ENCODE peak calls at places on chromosome 9, in five cellular contexts. E is prostate gland, S is fibroblast of the aortic adventitia, O is fibroblast of lung, J is thyroid gland. F is an unnamed sample.

GRCh38 chr9:132166599-132166998 is 4.7 kb downstream of the NTNG2 start:
- DNase-seq in E (no peak), S (no peak), O (no peak), J (no peak), F (no peak)

GRCh38 chr9:110579763-110580255 is 268 bp upstream of the SVEP1 start:
- DNase-seq in E (no peak), S (peak), O (peak), J (no peak), F (peak)

GRCh38 chr9:109194157-109194556 is 27.1 kb upstream of the FRRS1L start:
- DNase-seq in E (no peak), S (no peak), O (peak), J (no peak), F (peak)

GRCh38 chr9:81411961-81412360 is 277.4 kb downstream of the TLE1 start:
- DNase-seq in E (no peak), S (no peak), O (peak), J (no peak), F (no peak)

GRCh38 chr9:95009459-95009858 is 283.0 kb downstream of the AOPEP start:
- DNase-seq in E (no peak), S (peak), O (peak), J (no peak), F (no peak)

GRCh38 chr9:86494644-86495081 is 140.5 kb upstream of the TUT7 start:
- DNase-seq in E (no peak), S (peak), O (peak), J (no peak), F (peak)

GRCh38 chr9:35114921-35115341 is 731 bp downstream of the ATOSB start:
- DNase-seq in E (no peak), S (peak), O (no peak), J (peak), F (peak)

GRCh38 chr9:123399803-123400378 is 43.9 kb downstream of the CRB2 start:
- DNase-seq in E (no peak), S (no peak), O (no peak), J (peak), F (no peak)

GRCh38 chr9:113770396-113770795 is 105.7 kb upstream of the ZNF618 start:
- DNase-seq in E (no peak), S (peak), O (peak), J (no peak), F (no peak)

GRCh38 chr9:2126331-2126789 is 111.2 kb downstream of the SMARCA2 start:
- DNase-seq in E (no peak), S (peak), O (peak), J (no peak), F (peak)

GRCh38 chr9:101369286-101369685 is 15.5 kb downstream of the BAAT start:
- DNase-seq in E (no peak), S (peak), O (peak), J (no peak), F (no peak)

GRCh38 chr9:33128570-33128969 is 38.6 kb downstream of the B4GALT1 start:
- DNase-seq in E (no peak), S (no peak), O (no peak), J (no peak), F (no peak)

GRCh38 chr9:122364783-122365150 is 6.1 kb upstream of the PTGS1 start:
- DNase-seq in E (no peak), S (peak), O (no peak), J (peak), F (no peak)

GRCh38 chr9:17005085-17005484 is 129.8 kb upstream of the CNTLN start:
- DNase-seq in E (peak), S (peak), O (peak), J (peak), F (peak)

GRCh38 chr9:3410461-3410860 is 115.3 kb downstream of the RFX3 start:
- DNase-seq in E (no peak), S (no peak), O (no peak), J (no peak), F (no peak)

GRCh38 chr9:124263800-124264426 is 6.2 kb downstream of the NEK6 start:
- DNase-seq in E (no peak), S (no peak), O (no peak), J (no peak), F (peak)

GRCh38 chr9:112754578-112754977 is 4.0 kb downstream of the SNX30 start:
- DNase-seq in E (no peak), S (peak), O (peak), J (no peak), F (peak)

GRCh38 chr9:123097709-123098459 is 64.4 kb downstream of the GPR21 start:
- DNase-seq in E (no peak), S (no peak), O (no peak), J (no peak), F (no peak)

GRCh38 chr9:13960011-13960765 is 353.8 kb downstream of the NFIB start:
- DNase-seq in E (no peak), S (peak), O (no peak), J (no peak), F (no peak)

GRCh38 chr9:73114058-73114457 is 37.6 kb upstream of the ANXA1 start:
- DNase-seq in E (no peak), S (no peak), O (no peak), J (no peak), F (no peak)

GRCh38 chr9:8382266-8382665 is 582.7 kb upstream of the DMAC1 start:
- DNase-seq in E (no peak), S (peak), O (no peak), J (no peak), F (no peak)

GRCh38 chr9:81906656-81907055 is 21.6 kb upstream of the SPATA31D4 start:
- DNase-seq in E (no peak), S (peak), O (peak), J (no peak), F (no peak)

GRCh38 chr9:68998812-68999211 is 15.1 kb downstream of the PRKACG start:
- DNase-seq in E (no peak), S (no peak), O (no peak), J (no peak), F (no peak)

GRCh38 chr9:124894035-124894740 is 32.3 kb downstream of the ARPC5L start:
- DNase-seq in E (no peak), S (peak), O (no peak), J (no peak), F (no peak)

GRCh38 chr9:119526703-119527102 is 157.5 kb upstream of the BRINP1 start:
- DNase-seq in E (no peak), S (no peak), O (no peak), J (no peak), F (no peak)

GRCh38 chr9:119533509-119533908 is 164.3 kb upstream of the BRINP1 start:
- DNase-seq in E (no peak), S (no peak), O (no peak), J (no peak), F (no peak)

GRCh38 chr9:6566409-6567139 is 79.0 kb downstream of the GLDC start:
- DNase-seq in E (no peak), S (peak), O (peak), J (no peak), F (peak)

GRCh38 chr9:130539473-130540223 is 39.7 kb upstream of the FUBP3 start:
- DNase-seq in E (peak), S (peak), O (peak), J (no peak), F (peak)

GRCh38 chr9:37776328-37776727 is 8.5 kb downstream of the EXOSC3 start:
- DNase-seq in E (no peak), S (no peak), O (peak), J (no peak), F (peak)

GRCh38 chr9:118929317-118929716 is 439.9 kb downstream of the BRINP1 start:
- DNase-seq in E (no peak), S (peak), O (peak), J (no peak), F (peak)

GRCh38 chr9:114098660-114099522 is at the start of gene KIF12:
- DNase-seq in E (peak), S (no peak), O (no peak), J (peak), F (no peak)

GRCh38 chr9:34485822-34486221 is 27.2 kb downstream of the DNAI1 start:
- DNase-seq in E (no peak), S (no peak), O (no peak), J (no peak), F (no peak)

GRCh38 chr9:73118898-73119554 is 32.6 kb upstream of the ANXA1 start:
- DNase-seq in E (no peak), S (peak), O (peak), J (peak), F (peak)

GRCh38 chr9:91100878-91101450 is 260.8 kb downstream of the AUH start:
- DNase-seq in E (no peak), S (no peak), O (no peak), J (peak), F (peak)

GRCh38 chr9:87039809-87040392 is 92.6 kb upstream of the GAS1 start:
- DNase-seq in E (no peak), S (peak), O (peak), J (no peak), F (peak)

GRCh38 chr9:88746744-88747398 is 211.9 kb downstream of the NXNL2 start:
- DNase-seq in E (no peak), S (no peak), O (no peak), J (no peak), F (no peak)

GRCh38 chr9:74277532-74277931 is 219.6 kb upstream of the RORB start:
- DNase-seq in E (no peak), S (no peak), O (no peak), J (no peak), F (no peak)
- TF ChIP-seq CTCF in E (no peak), S (no peak), O (no peak), J (no peak), F (no peak)

GRCh38 chr9:134660407-134660806 is 18.8 kb downstream of the COL5A1 start:
- DNase-seq in E (no peak), S (no peak), O (no peak), J (no peak), F (no peak)
- TF ChIP-seq CTCF in E (no peak), S (peak), O (peak), J (no peak), F (peak)

GRCh38 chr9:93304574-93305496 is 120.9 kb downstream of the WNK2 start:
- DNase-seq in E (peak), S (peak), O (peak), J (peak), F (peak)
- TF ChIP-seq CTCF in E (peak), S (peak), O (peak), J (peak), F (peak)

GRCh38 chr9:93456022-93456421 is 2.6 kb upstream of the FAM120AOS start:
- DNase-seq in E (no peak), S (no peak), O (no peak), J (no peak), F (no peak)

GRCh38 chr9:93450817-93451761 is at the start of gene FAM120A:
- DNase-seq in E (peak), S (peak), O (peak), J (peak), F (peak)

GRCh38 chr9:93451762-93452709 is 551 bp downstream of the FAM120A start:
- DNase-seq in E (peak), S (peak), O (peak), J (peak), F (peak)

GRCh38 chr9:93452710-93453046 is 703 bp downstream of the FAM120AOS start:
- DNase-seq in E (peak), S (no peak), O (no peak), J (peak), F (no peak)

DNA sequence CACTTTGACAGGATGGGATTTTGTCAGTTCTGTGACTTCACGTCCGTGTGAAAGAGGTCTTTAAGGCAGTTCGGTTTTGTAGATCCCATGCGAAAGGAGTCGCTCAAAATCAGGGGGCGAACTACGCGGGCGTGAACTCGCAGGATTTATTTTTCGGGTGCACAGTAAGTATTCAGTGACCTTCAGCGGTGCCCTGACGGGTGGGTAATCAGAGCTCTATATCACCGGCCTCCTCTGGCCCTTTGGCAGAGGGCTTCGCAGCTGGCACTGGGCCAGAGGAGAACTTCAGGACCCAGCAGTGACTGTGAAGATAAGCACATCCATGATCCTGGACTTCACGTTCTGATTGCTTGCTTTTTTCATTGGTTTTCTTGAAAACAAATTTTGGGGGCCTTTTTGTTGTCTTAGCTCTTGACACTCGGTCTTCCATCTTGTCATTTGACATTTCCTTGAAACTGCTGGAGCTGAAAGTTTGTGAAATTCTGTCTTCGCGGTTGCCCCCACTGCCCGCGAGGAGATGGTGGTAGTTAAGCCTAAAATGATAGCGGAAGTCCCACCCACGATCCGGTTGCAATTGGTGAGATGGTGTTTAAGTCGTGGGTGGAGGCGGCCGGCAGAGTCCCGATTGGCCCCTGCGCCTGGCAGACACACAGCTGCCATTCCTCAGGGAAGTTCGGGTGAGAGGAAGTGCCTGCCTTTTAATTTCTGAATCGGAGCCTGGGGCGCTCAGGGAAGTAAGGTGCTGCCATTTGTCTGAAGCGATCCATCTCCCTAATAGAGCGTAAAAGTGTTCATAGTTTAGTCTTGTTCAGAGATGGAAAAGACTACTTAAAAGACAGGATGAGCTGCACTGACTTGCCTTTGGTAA is at the start of gene FAM120AOS:
- DNase-seq in E (peak), S (peak), O (peak), J (peak), F (peak)
- TF ChIP-seq CTCF in E (no peak), S (no peak), O (no peak), J (no peak), F (no peak)

GRCh38 chr9:126985870-126986498 is 71.4 kb downstream of the RALGPS1 start:
- DNase-seq in E (peak), S (peak), O (peak), J (peak), F (peak)
- TF ChIP-seq CTCF in E (no peak), S (no peak), O (no peak), J (no peak), F (no peak)

DNA sequence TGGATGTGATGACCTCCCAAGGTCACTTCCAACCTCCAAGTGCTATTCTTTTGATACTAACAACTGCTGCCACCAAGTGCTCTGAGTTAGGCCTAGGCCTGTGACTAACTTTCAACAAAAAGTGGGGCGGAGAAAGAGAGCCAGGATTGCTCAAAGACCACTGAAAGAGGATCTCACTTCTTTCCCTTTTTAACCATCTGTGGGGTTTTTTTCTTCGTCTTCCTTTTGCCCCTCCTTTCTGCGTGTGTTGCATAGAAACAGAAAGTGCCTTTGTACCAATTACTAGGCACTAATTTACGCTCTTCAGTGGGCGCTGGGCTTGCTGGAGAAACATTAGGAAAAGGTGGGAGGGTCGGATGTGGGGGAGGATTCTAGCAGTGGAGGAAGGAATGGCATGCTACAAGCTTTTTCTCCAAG is 8.0 kb downstream of the KLF9 start:
- DNase-seq in E (no peak), S (peak), O (peak), J (no peak), F (peak)
- TF ChIP-seq CTCF in E (no peak), S (no peak), O (no peak), J (no peak), F (no peak)